ENCODE peak calls at places on chromosomes 11 and 22, in five cellular contexts. Z, A, E, D and N are unnamed samples.

GRCh38 chr22:36224245-36224644 is 15.1 kb downstream of the APOL2 start:
- DNase-seq in Z (no peak), A (no peak), E (no peak), D (no peak), N (no peak)

GRCh38 chr11:61923166-61924015 is 6.0 kb upstream of the RAB3IL1 start:
- DNase-seq in Z (no peak), A (peak), E (peak), D (peak), N (peak)

GRCh38 chr22:40348025-40348658 is 1.8 kb downstream of the ADSL start:
- DNase-seq in Z (no peak), A (peak), E (peak), D (no peak), N (no peak)

GRCh38 chr11:125201525-125202121 is 37.1 kb downstream of the PKNOX2 start:
- DNase-seq in Z (no peak), A (peak), E (peak), D (no peak), N (peak)

GRCh38 chr11:61474234-61474633 is 34.3 kb upstream of the LRRC10B start:
- DNase-seq in Z (no peak), A (no peak), E (no peak), D (no peak), N (no peak)

GRCh38 chr22:37197451-37198289 is 9.6 kb upstream of the C1QTNF6 start:
- DNase-seq in Z (no peak), A (no peak), E (peak), D (peak), N (peak)

GRCh38 chr22:48627966-48628365 is 1199.7 kb downstream of the BRD1 start:
- DNase-seq in Z (no peak), A (no peak), E (no peak), D (no peak), N (no peak)

GRCh38 chr22:46115388-46115678 is 35.0 kb upstream of the PPARA start:
- DNase-seq in Z (no peak), A (no peak), E (no peak), D (no peak), N (no peak)

GRCh38 chr11:121112498-121113455 is 11.7 kb downstream of the TECTA start:
- DNase-seq in Z (peak), A (peak), E (peak), D (no peak), N (peak)

GRCh38 chr11:134754823-134755198 is 342.8 kb upstream of the B3GAT1 start:
- DNase-seq in Z (no peak), A (no peak), E (no peak), D (no peak), N (peak)

GRCh38 chr22:40346178-40347064 is at the start of gene ADSL:
- DNase-seq in Z (peak), A (peak), E (peak), D (peak), N (peak)

GRCh38 chr11:10529279-10529678 is 11.7 kb downstream of the RNF141 start:
- DNase-seq in Z (no peak), A (no peak), E (no peak), D (no peak), N (no peak)

GRCh38 chr22:31080164-31080847 is 812 bp upstream of the SMTN start:
- DNase-seq in Z (no peak), A (peak), E (peak), D (no peak), N (no peak)

GRCh38 chr22:32571764-32572163 is 97.2 kb downstream of the FBXO7 start:
- DNase-seq in Z (no peak), A (no peak), E (no peak), D (no peak), N (no peak)

GRCh38 chr22:21026783-21027692 is 5.3 kb downstream of the SLC7A4 start:
- DNase-seq in Z (peak), A (no peak), E (peak), D (no peak), N (no peak)

GRCh38 chr22:36332623-36333331 is 55.0 kb downstream of the MYH9 start:
- DNase-seq in Z (no peak), A (no peak), E (peak), D (no peak), N (no peak)

GRCh38 chr22:24060375-24060788 is 49.3 kb downstream of the CABIN1 start:
- DNase-seq in Z (no peak), A (no peak), E (no peak), D (no peak), N (no peak)

GRCh38 chr11:84552791-84553190 is 1074.4 kb downstream of the DLG2 start:
- DNase-seq in Z (no peak), A (no peak), E (no peak), D (no peak), N (no peak)

GRCh38 chr22:19892249-19892879 is 37.7 kb upstream of the GNB1L start:
- DNase-seq in Z (no peak), A (no peak), E (peak), D (no peak), N (no peak)

GRCh38 chr11:104700609-104701008 is 197.7 kb downstream of the CASP12 start:
- DNase-seq in Z (no peak), A (no peak), E (no peak), D (no peak), N (no peak)

GRCh38 chr11:131629925-131630324 is 259.5 kb downstream of the NTM start:
- DNase-seq in Z (no peak), A (no peak), E (no peak), D (no peak), N (no peak)

GRCh38 chr11:77636738-77637344 is 753 bp downstream of the CLNS1A start:
- DNase-seq in Z (no peak), A (peak), E (peak), D (no peak), N (no peak)

GRCh38 chr22:30557243-30557642 is 10.7 kb upstream of the SEC14L6 start:
- DNase-seq in Z (no peak), A (peak), E (peak), D (no peak), N (no peak)

GRCh38 chr11:118074785-118075184 is 2.1 kb upstream of the TMPRSS4 start:
- DNase-seq in Z (no peak), A (no peak), E (no peak), D (peak), N (no peak)

GRCh38 chr11:123362941-123363340 is 67.1 kb upstream of the GRAMD1B start:
- DNase-seq in Z (no peak), A (no peak), E (no peak), D (no peak), N (no peak)

GRCh38 chr11:76102772-76103171 is 103.5 kb downstream of the WNT11 start:
- DNase-seq in Z (no peak), A (no peak), E (no peak), D (no peak), N (no peak)

GRCh38 chr11:63769044-63769718 is 606 bp upstream of the ZFTA start:
- DNase-seq in Z (no peak), A (peak), E (peak), D (peak), N (peak)

GRCh38 chr11:83061883-83062282 is 9.8 kb downstream of the RAB30 start:
- DNase-seq in Z (no peak), A (no peak), E (no peak), D (no peak), N (no peak)

GRCh38 chr11:12206529-12206928 is 96.1 kb downstream of the MICAL2 start:
- DNase-seq in Z (no peak), A (no peak), E (no peak), D (no peak), N (no peak)

GRCh38 chr22:26535499-26535898 is 23.2 kb upstream of the TFIP11 start:
- DNase-seq in Z (no peak), A (no peak), E (no peak), D (no peak), N (no peak)

GRCh38 chr22:50481045-50481439 is 301 bp upstream of the ADM2 start:
- DNase-seq in Z (no peak), A (peak), E (no peak), D (no peak), N (no peak)

GRCh38 chr22:33821290-33821689 is 99.0 kb downstream of the LARGE1 start:
- DNase-seq in Z (no peak), A (no peak), E (no peak), D (no peak), N (no peak)